ENCODE peak calls at places on chromosomes 5 and 9, in eight cellular contexts. X is CD4-positive, CD25-positive, alpha-beta regulatory T cell; S is esophagus squamous epithelium; V is psoas muscle; I is heart left ventricle; L is right cardiac atrium; B is cardiac muscle cell; E is CD8-positive, alpha-beta memory T cell. O is an unnamed sample.

GRCh38 chr9:21443849-21444625 is 3.8 kb downstream of the IFNA1 start:
- DNase-seq in X (peak), S (no peak), V (no peak), I (no peak), L (no peak), B (no peak), E (no peak), O (peak)

GRCh38 chr5:34007116-34007674 is 655 bp downstream of the AMACR start:
- DNase-seq in X (no peak), S (no peak), V (no peak), I (no peak), L (no peak), B (peak), E (no peak), O (peak)

GRCh38 chr5:22470408-22470807 is 382.7 kb downstream of the CDH12 start:
- DNase-seq in X (no peak), S (no peak), V (no peak), I (no peak), L (no peak), B (no peak), E (no peak), O (no peak)

GRCh38 chr5:111299067-111299481 is 74.9 kb downstream of the CAMK4 start:
- DNase-seq in X (no peak), S (no peak), V (no peak), I (no peak), L (no peak), B (peak), E (no peak), O (no peak)

GRCh38 chr9:124357591-124358361 is 57.5 kb downstream of the PSMB7 start:
- DNase-seq in X (no peak), S (no peak), V (no peak), I (no peak), L (no peak), B (no peak), E (no peak), O (no peak)

GRCh38 chr9:131273791-131274673 is 2.3 kb downstream of the FAM78A start:
- DNase-seq in X (no peak), S (no peak), V (peak), I (no peak), L (peak), B (no peak), E (no peak), O (no peak)

GRCh38 chr9:136840877-136841645 is 1.2 kb upstream of the AJM1 start:
- DNase-seq in X (no peak), S (no peak), V (peak), I (no peak), L (peak), B (peak), E (no peak), O (peak)

GRCh38 chr9:122168356-122168755 is 8.6 kb downstream of the MORN5 start:
- DNase-seq in X (no peak), S (no peak), V (no peak), I (no peak), L (no peak), B (no peak), E (no peak), O (no peak)

GRCh38 chr5:151082274-151082902 is 1.6 kb upstream of the TNIP1 start:
- DNase-seq in X (no peak), S (no peak), V (no peak), I (no peak), L (no peak), B (peak), E (no peak), O (peak)

GRCh38 chr9:105243015-105243686 is 1.3 kb upstream of the SLC44A1 start:
- DNase-seq in X (no peak), S (no peak), V (no peak), I (no peak), L (no peak), B (peak), E (no peak), O (no peak)

GRCh38 chr5:107135391-107135790 is 535.3 kb downstream of the EFNA5 start:
- DNase-seq in X (no peak), S (no peak), V (no peak), I (no peak), L (no peak), B (peak), E (no peak), O (no peak)

GRCh38 chr9:100426532-100427365 is at the start of gene MSANTD3:
- DNase-seq in X (peak), S (no peak), V (peak), I (peak), L (peak), B (peak), E (peak), O (peak)

GRCh38 chr5:108430931-108431608 is 49.2 kb upstream of the FBXL17 start:
- DNase-seq in X (no peak), S (no peak), V (no peak), I (no peak), L (no peak), B (no peak), E (no peak), O (no peak)

GRCh38 chr9:137461663-137462395 is 2.7 kb upstream of the NSMF start:
- DNase-seq in X (peak), S (no peak), V (peak), I (no peak), L (peak), B (peak), E (peak), O (peak)

GRCh38 chr9:37582548-37583157 is 6.5 kb upstream of the FBXO10 start:
- DNase-seq in X (peak), S (no peak), V (no peak), I (no peak), L (no peak), B (peak), E (no peak), O (peak)

GRCh38 chr9:114348906-114349482 is 19.3 kb downstream of the ORM2 start:
- DNase-seq in X (peak), S (peak), V (peak), I (peak), L (peak), B (peak), E (peak), O (no peak)

GRCh38 chr5:19853616-19854240 is 134.3 kb downstream of the CDH18 start:
- DNase-seq in X (no peak), S (no peak), V (no peak), I (no peak), L (no peak), B (peak), E (no peak), O (no peak)

GRCh38 chr5:2167671-2168070 is 284.9 kb upstream of the IRX4 start:
- DNase-seq in X (no peak), S (no peak), V (peak), I (no peak), L (no peak), B (no peak), E (no peak), O (no peak)

GRCh38 chr9:4328723-4329122 is 28.9 kb upstream of the GLIS3 start:
- DNase-seq in X (no peak), S (no peak), V (no peak), I (no peak), L (no peak), B (no peak), E (no peak), O (no peak)

GRCh38 chr5:171635028-171635427 is 150.6 kb upstream of the SMIM23 start:
- DNase-seq in X (no peak), S (no peak), V (no peak), I (no peak), L (no peak), B (no peak), E (no peak), O (no peak)

GRCh38 chr9:135478191-135478590 is 1.4 kb upstream of the PPP1R26 start:
- DNase-seq in X (no peak), S (no peak), V (no peak), I (no peak), L (no peak), B (no peak), E (no peak), O (no peak)

GRCh38 chr9:35859310-35859994 is 10.7 kb downstream of the OR13J1 start:
- DNase-seq in X (no peak), S (no peak), V (peak), I (no peak), L (peak), B (peak), E (no peak), O (no peak)

GRCh38 chr5:179497636-179498365 is 52.6 kb upstream of the RUFY1 start:
- DNase-seq in X (no peak), S (no peak), V (no peak), I (no peak), L (peak), B (no peak), E (no peak), O (no peak)

GRCh38 chr5:131209506-131210191 is 38.9 kb downstream of the LYRM7 start:
- DNase-seq in X (peak), S (no peak), V (no peak), I (no peak), L (no peak), B (no peak), E (peak), O (no peak)

GRCh38 chr9:29001006-29001405 is 1427.7 kb upstream of the C9orf72 start:
- DNase-seq in X (no peak), S (no peak), V (no peak), I (no peak), L (no peak), B (no peak), E (no peak), O (no peak)

GRCh38 chr5:60339691-60340191 is 360.2 kb downstream of the DEPDC1B start:
- DNase-seq in X (no peak), S (no peak), V (peak), I (peak), L (peak), B (peak), E (no peak), O (no peak)

GRCh38 chr9:126122901-126123616 is 203.6 kb upstream of the MVB12B start:
- DNase-seq in X (no peak), S (no peak), V (no peak), I (no peak), L (no peak), B (no peak), E (no peak), O (no peak)

GRCh38 chr9:134925011-134925511 is 7.3 kb upstream of the FCN1 start:
- DNase-seq in X (no peak), S (no peak), V (peak), I (no peak), L (no peak), B (no peak), E (no peak), O (no peak)

GRCh38 chr9:71929223-71929622 is 17.8 kb downstream of the C9orf85 start:
- DNase-seq in X (no peak), S (no peak), V (no peak), I (no peak), L (no peak), B (no peak), E (no peak), O (no peak)

GRCh38 chr9:2228132-2228531 is 213.0 kb downstream of the SMARCA2 start:
- DNase-seq in X (no peak), S (no peak), V (peak), I (peak), L (peak), B (peak), E (no peak), O (no peak)

GRCh38 chr5:13955896-13956295 is 11.4 kb upstream of the DNAH5 start:
- DNase-seq in X (no peak), S (no peak), V (no peak), I (no peak), L (no peak), B (no peak), E (no peak), O (no peak)

GRCh38 chr5:123150089-123150488 is 61.0 kb downstream of the PRDM6 start:
- DNase-seq in X (no peak), S (no peak), V (no peak), I (no peak), L (no peak), B (no peak), E (no peak), O (no peak)

GRCh38 chr5:71892641-71893340 is 173.7 kb downstream of the CARTPT start:
- DNase-seq in X (no peak), S (no peak), V (no peak), I (no peak), L (no peak), B (no peak), E (no peak), O (no peak)

GRCh38 chr9:77451507-77451906 is 196.6 kb downstream of the GNA14 start:
- DNase-seq in X (no peak), S (no peak), V (no peak), I (no peak), L (no peak), B (no peak), E (no peak), O (no peak)

GRCh38 chr5:77066823-77067442 is 20.2 kb downstream of the ZBED3 start:
- DNase-seq in X (no peak), S (no peak), V (no peak), I (no peak), L (no peak), B (peak), E (no peak), O (no peak)

GRCh38 chr9:93098236-93098946 is 2.4 kb downstream of the CARD19 start:
- DNase-seq in X (peak), S (peak), V (peak), I (peak), L (peak), B (peak), E (peak), O (peak)

GRCh38 chr5:74538206-74538661 is 102.3 kb downstream of the ENC1 start:
- DNase-seq in X (no peak), S (no peak), V (peak), I (peak), L (peak), B (peak), E (no peak), O (peak)

GRCh38 chr9:115385383-115386122 is 267.6 kb upstream of the TNC start:
- DNase-seq in X (no peak), S (no peak), V (no peak), I (no peak), L (peak), B (no peak), E (no peak), O (no peak)

GRCh38 chr9:127455299-127455992 is 4.1 kb downstream of the LRSAM1 start:
- DNase-seq in X (no peak), S (no peak), V (peak), I (no peak), L (no peak), B (no peak), E (no peak), O (peak)

GRCh38 chr5:150513375-150514309 is 5.7 kb downstream of the NDST1 start:
- DNase-seq in X (no peak), S (no peak), V (peak), I (no peak), L (no peak), B (no peak), E (no peak), O (no peak)

GRCh38 chr5:133906303-133906702 is 62.1 kb downstream of the C5orf15 start:
- DNase-seq in X (no peak), S (no peak), V (no peak), I (no peak), L (no peak), B (no peak), E (no peak), O (no peak)

GRCh38 chr5:133905494-133905893 is 62.9 kb downstream of the C5orf15 start:
- DNase-seq in X (no peak), S (no peak), V (no peak), I (no peak), L (no peak), B (no peak), E (no peak), O (no peak)

GRCh38 chr5:133902521-133903118 is 65.8 kb downstream of the C5orf15 start:
- DNase-seq in X (no peak), S (no peak), V (no peak), I (no peak), L (no peak), B (peak), E (no peak), O (peak)

GRCh38 chr5:133907075-133907474 is 61.4 kb downstream of the C5orf15 start:
- DNase-seq in X (no peak), S (no peak), V (peak), I (peak), L (peak), B (no peak), E (no peak), O (no peak)

GRCh38 chr5:133904641-133905040 is 63.8 kb downstream of the C5orf15 start:
- DNase-seq in X (no peak), S (no peak), V (no peak), I (no peak), L (no peak), B (no peak), E (no peak), O (no peak)
- H3K27ac ChIP-seq in X (no peak), S (no peak), V (no peak), I (no peak), L (no peak), B (no peak), E (no peak), O (no peak)

GRCh38 chr9:96509848-96510247 is 59.9 kb downstream of the HABP4 start:
- DNase-seq in X (no peak), S (no peak), V (no peak), I (no peak), L (no peak), B (no peak), E (no peak), O (no peak)
- H3K4me3 ChIP-seq in X (no peak), S (no peak), V (no peak), I (no peak), L (no peak), B (no peak), E (no peak), O (no peak)

GRCh38 chr9:133680976-133681657 is 45.0 kb downstream of the DBH start:
- DNase-seq in X (no peak), S (no peak), V (peak), I (no peak), L (peak), B (no peak), E (no peak), O (no peak)

GRCh38 chr9:133680250-133680975 is 44.2 kb downstream of the DBH start:
- DNase-seq in X (no peak), S (no peak), V (peak), I (no peak), L (peak), B (no peak), E (no peak), O (no peak)

GRCh38 chr9:133677126-133678010 is 41.2 kb downstream of the DBH start:
- DNase-seq in X (peak), S (no peak), V (peak), I (no peak), L (peak), B (no peak), E (peak), O (peak)

GRCh38 chr9:133679056-133679455 is 42.9 kb downstream of the DBH start:
- DNase-seq in X (no peak), S (no peak), V (no peak), I (no peak), L (peak), B (no peak), E (no peak), O (no peak)

DNA sequence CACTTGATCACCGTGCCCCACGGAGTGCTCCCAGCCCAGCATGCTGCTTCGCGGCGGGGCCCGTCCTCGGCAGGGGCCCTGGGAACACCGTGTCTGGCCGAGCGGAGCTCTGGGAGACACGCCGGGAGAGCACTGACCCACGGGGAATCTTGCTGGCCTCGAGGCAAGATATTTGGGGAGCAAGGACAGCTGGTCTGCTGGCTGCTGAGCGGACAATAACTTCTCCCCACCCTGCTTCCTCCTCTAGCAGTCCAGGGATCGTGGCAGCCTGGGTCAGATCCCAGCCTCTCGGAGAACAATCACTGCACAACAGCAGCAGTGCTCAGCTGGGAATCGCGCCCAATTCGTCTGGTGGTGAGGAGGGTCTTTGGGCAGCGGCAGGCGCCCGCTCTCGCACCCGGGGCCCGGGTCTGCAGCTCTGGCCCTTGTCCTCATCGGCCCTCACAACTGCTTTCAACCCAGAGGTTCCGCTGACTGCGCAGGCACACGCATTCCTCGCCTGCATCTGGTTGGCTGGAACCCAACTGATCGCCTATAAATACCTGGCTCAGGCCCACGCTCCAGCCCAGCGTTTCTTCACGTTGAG is 43.4 kb downstream of the DBH start:
- DNase-seq in X (no peak), S (no peak), V (peak), I (peak), L (peak), B (peak), E (no peak), O (no peak)
- H3K27ac ChIP-seq in X (peak), S (no peak), V (no peak), I (peak), L (peak), B (peak), E (no peak), O (no peak)

GRCh38 chr5:52990531-52990925 is 1.4 kb downstream of the ITGA2 start:
- DNase-seq in X (no peak), S (no peak), V (no peak), I (no peak), L (no peak), B (no peak), E (no peak), O (no peak)
- H3K4me3 ChIP-seq in X (no peak), S (peak), V (peak), I (no peak), L (no peak), B (no peak), E (no peak), O (no peak)

GRCh38 chr5:112419050-112419595 is at the start of gene EPB41L4A:
- DNase-seq in X (no peak), S (no peak), V (no peak), I (peak), L (peak), B (peak), E (no peak), O (peak)
- H3K27ac ChIP-seq in X (no peak), S (peak), V (peak), I (peak), L (peak), B (peak), E (no peak), O (peak)

DNA sequence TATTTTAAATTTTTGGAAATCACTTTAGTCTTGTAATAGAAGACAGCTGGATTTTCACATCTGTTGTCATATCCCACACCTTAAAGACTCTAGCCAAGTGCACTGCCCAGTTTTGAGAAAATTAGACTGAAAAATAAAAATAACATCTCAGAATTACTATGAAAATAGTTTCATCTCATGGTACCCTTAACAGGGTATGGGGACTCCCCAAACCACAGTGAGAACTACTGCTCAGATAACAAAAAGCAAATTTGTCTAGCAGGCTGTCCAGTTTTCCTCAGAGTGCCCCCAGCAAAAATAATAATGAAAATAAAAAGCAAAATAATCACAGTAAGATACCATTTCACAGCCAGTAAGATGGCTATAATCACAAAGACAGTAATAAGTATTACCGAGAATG is 6.5 kb downstream of the UBQLN1 start:
- DNase-seq in X (no peak), S (no peak), V (no peak), I (no peak), L (no peak), B (no peak), E (no peak), O (no peak)
- H3K4me3 ChIP-seq in X (peak), S (no peak), V (peak), I (no peak), L (no peak), B (no peak), E (no peak), O (no peak)

GRCh38 chr9:87040410-87041009 is 93.2 kb upstream of the GAS1 start:
- DNase-seq in X (no peak), S (no peak), V (no peak), I (no peak), L (no peak), B (no peak), E (no peak), O (no peak)

GRCh38 chr9:87035868-87036267 is 88.6 kb upstream of the GAS1 start:
- DNase-seq in X (no peak), S (no peak), V (no peak), I (no peak), L (no peak), B (no peak), E (no peak), O (no peak)

GRCh38 chr9:87034891-87035290 is 87.6 kb upstream of the GAS1 start:
- DNase-seq in X (no peak), S (no peak), V (no peak), I (no peak), L (no peak), B (no peak), E (no peak), O (no peak)

GRCh38 chr9:87039809-87040392 is 92.6 kb upstream of the GAS1 start:
- DNase-seq in X (no peak), S (no peak), V (no peak), I (no peak), L (no peak), B (peak), E (no peak), O (no peak)

GRCh38 chr9:87036482-87036881 is 89.2 kb upstream of the GAS1 start:
- DNase-seq in X (no peak), S (no peak), V (no peak), I (no peak), L (no peak), B (no peak), E (no peak), O (no peak)
- H3K27ac ChIP-seq in X (no peak), S (no peak), V (no peak), I (no peak), L (no peak), B (no peak), E (no peak), O (no peak)

O was measured in small intestine.